ENCODE peak calls at places on chromosomes 13 and 19, in ten cellular contexts. L is NCI-H1694 treated with DMSO at 0.1 percent for 48 hours; R is activated CD4-positive, alpha-beta T cell treated with anti-CD3 and anti-CD28 coated beads, Interleukin-2, amount 50 U/mL, for 1 hour; P is Right ventricle myocardium superior; T is fibroblast of lung; G is PC-3; N is amygdala; Z is left lobe of liver; K is GM23248; H is H9. J is an unnamed sample.

GRCh38 chr19:49862411-49863253 is 4.7 kb downstream of the PNKP start:
- DNase-seq in N (no peak), L (no peak), G (no peak), H (peak; percentile 79), P (peak; percentile 53), T (no peak), Z (peak; percentile 48), R (no peak), K (no peak), J (peak; percentile 21)

GRCh38 chr19:18479964-18480723 is 41.7 kb downstream of the ELL start:
- DNase-seq in L (peak; percentile 63), G (no peak), K (peak; percentile 83), Z (no peak), T (peak; percentile 62), R (no peak), P (peak; percentile 85), H (no peak), N (no peak), J (no peak)

GRCh38 chr19:44258835-44259413 is 762 bp upstream of the ZNF233 start:
- DNase-seq in P (no peak), K (no peak), T (no peak), H (no peak), R (no peak), L (no peak), G (peak; percentile 4), Z (no peak), N (no peak), J (no peak)

GRCh38 chr19:21197589-21198295 is 55.9 kb downstream of the ZNF431 start:
- DNase-seq in T (no peak), G (no peak), H (no peak), K (no peak), R (no peak), N (no peak), L (no peak), Z (no peak), P (no peak), J (no peak)

GRCh38 chr13:46640843-46641242 is 87.9 kb downstream of the LRCH1 start:
- DNase-seq in H (no peak), N (no peak), T (peak; percentile 28), P (no peak), R (no peak), Z (no peak), K (peak; percentile 74), G (peak; percentile 37), L (no peak), J (no peak)

GRCh38 chr13:28329395-28330158 is 165.4 kb downstream of the FLT1 start:
- DNase-seq in Z (no peak), T (peak; percentile 85), L (no peak), G (peak; percentile 19), R (no peak), P (no peak), N (no peak), H (no peak), K (peak; percentile 97), J (no peak)

GRCh38 chr13:52848455-52849190 is at the start of gene PCDH8:
- DNase-seq in P (peak; percentile 47), R (no peak), T (no peak), Z (no peak), G (no peak), L (peak; percentile 87), H (peak; percentile 91), K (peak; percentile 6), N (no peak), J (no peak)

GRCh38 chr19:46015080-46015960 is 7.5 kb downstream of the PGLYRP1 start:
- DNase-seq in T (peak; percentile 17), K (peak; percentile 47), R (peak; percentile 70), P (peak; percentile 76), G (no peak), H (peak; percentile 94), Z (peak; percentile 71), L (no peak), N (no peak), J (peak; percentile 52)

GRCh38 chr13:77136902-77137420 is 110.0 kb upstream of the FBXL3 start:
- DNase-seq in K (peak; percentile 21), N (no peak), T (peak; percentile 80), L (no peak), G (no peak), Z (no peak), H (no peak), R (no peak), P (no peak), J (no peak)

GRCh38 chr19:17766543-17767131 is 15.4 kb downstream of the FCHO1 start:
- DNase-seq in Z (peak; percentile 74), H (peak; percentile 93), N (no peak), T (peak; percentile 79), P (peak; percentile 88), R (peak; percentile 30), G (peak; percentile 90), L (peak; percentile 63), K (peak; percentile 85), J (peak; percentile 88)

GRCh38 chr19:4304509-4305252 is at the start of gene FSD1:
- DNase-seq in Z (no peak), L (peak; percentile 23), N (no peak), K (peak; percentile 81), T (peak; percentile 42), H (peak; percentile 84), P (no peak), G (peak; percentile 56), R (peak; percentile 55), J (peak; percentile 70)

GRCh38 chr13:39225860-39226259 is 187.6 kb downstream of the NHLRC3 start:
- DNase-seq in L (no peak), N (no peak), K (no peak), G (no peak), Z (no peak), P (no peak), T (no peak), H (no peak), R (no peak), J (no peak)

GRCh38 chr19:4369888-4370260 is 26.5 kb downstream of the MPND start:
- DNase-seq in N (peak; percentile 13), G (no peak), T (no peak), P (peak; percentile 69), Z (no peak), L (peak; percentile 52), H (peak; percentile 73), K (no peak), R (peak; percentile 75), J (peak; percentile 89)

GRCh38 chr13:23561261-23561660 is 9.0 kb upstream of the TNFRSF19 start:
- DNase-seq in G (no peak), R (no peak), P (no peak), N (no peak), H (no peak), L (no peak), T (no peak), K (no peak), Z (no peak), J (peak; percentile 95)

GRCh38 chr19:9671654-9672053 is 3.2 kb downstream of the ZNF562 start:
- DNase-seq in Z (no peak), T (no peak), K (no peak), H (no peak), P (no peak), N (no peak), G (no peak), L (no peak), R (no peak), J (no peak)

GRCh38 chr13:99653526-99653925 is 152.3 kb downstream of the TM9SF2 start:
- DNase-seq in L (no peak), K (no peak), H (no peak), N (no peak), R (no peak), Z (no peak), P (no peak), T (no peak), G (no peak), J (no peak)

GRCh38 chr19:47848871-47849473 is 10.1 kb upstream of the TPRX2 start:
- DNase-seq in T (peak; percentile 3), L (no peak), P (no peak), K (peak; percentile 39), G (no peak), H (peak; percentile 79), R (peak; percentile 30), N (no peak), Z (no peak), J (peak; percentile 22)

GRCh38 chr13:60114499-60115028 is 49.2 kb downstream of the DIAPH3 start:
- DNase-seq in T (no peak), P (no peak), G (no peak), N (no peak), K (no peak), Z (no peak), R (no peak), L (no peak), H (no peak), J (no peak)

GRCh38 chr13:48596128-48596429 is 57.6 kb upstream of the CYSLTR2 start:
- DNase-seq in L (no peak), T (no peak), H (no peak), R (no peak), N (no peak), P (no peak), G (no peak), Z (no peak), K (no peak), J (no peak)

GRCh38 chr13:69704311-69704710 is 403.3 kb upstream of the ATXN8OS start:
- DNase-seq in P (no peak), K (no peak), R (no peak), L (no peak), G (no peak), T (no peak), H (no peak), Z (no peak), N (no peak), J (no peak)

GRCh38 chr19:30222428-30222873 is 149.7 kb upstream of the ZNF536 start:
- DNase-seq in G (no peak), N (no peak), L (no peak), R (no peak), Z (no peak), T (no peak), H (peak; percentile 62), P (no peak), K (peak; percentile 30), J (peak; percentile 9)